ENCODE peak calls at places on chromosomes 1 and 21, in seven cellular contexts. T is HFFc6, N is nephron progenitor cell, M is cardiac fibroblast, K is uterus, E is upper lobe of right lung, P is ovary. X is an unnamed sample.

GRCh38 chr1:96598416-96599168 is 123.0 kb upstream of the PTBP2 start:
- DNase-seq in P (no peak), M (peak; percentile 5), T (no peak), K (no peak), N (no peak), E (no peak), X (peak; percentile 11)

GRCh38 chr1:236575523-236575922 is 28.8 kb downstream of the HEATR1 start:
- DNase-seq in N (no peak), E (no peak), T (peak; percentile 15), M (peak; percentile 64), K (no peak), P (no peak), X (no peak)

GRCh38 chr1:56453016-56453721 is 126.2 kb downstream of the PLPP3 start:
- DNase-seq in K (peak; percentile 52), M (no peak), E (peak; percentile 80), N (no peak), T (no peak), P (no peak), X (no peak)

GRCh38 chr21:28992526-28993292 is at the start of gene LTN1:
- DNase-seq in T (peak; percentile 100), K (peak; percentile 99), M (peak; percentile 100), E (peak; percentile 98), N (peak; percentile 97), P (peak; percentile 99), X (peak; percentile 95)

GRCh38 chr1:46818591-46818990 is 19.7 kb downstream of the CYP4B1 start:
- DNase-seq in P (no peak), N (no peak), M (no peak), K (no peak), T (no peak), E (no peak), X (no peak)

GRCh38 chr1:224098007-224098406 is 15.9 kb upstream of the FBXO28 start:
- DNase-seq in M (no peak), N (no peak), P (no peak), K (no peak), E (no peak), T (no peak), X (no peak)

GRCh38 chr21:42593815-42594157 is 59.6 kb upstream of the PDE9A start:
- DNase-seq in T (no peak), E (no peak), N (no peak), P (no peak), M (no peak), K (no peak), X (no peak)

GRCh38 chr1:155124503-155125463 is 2.9 kb upstream of the EFNA1 start:
- DNase-seq in K (no peak), E (peak; percentile 70), N (no peak), P (no peak), M (peak; percentile 35), T (no peak), X (no peak)

GRCh38 chr1:216314369-216315095 is 108.7 kb downstream of the USH2A start:
- DNase-seq in M (peak; percentile 64), E (no peak), N (no peak), K (no peak), T (no peak), P (no peak), X (no peak)

GRCh38 chr1:72202761-72203160 is 79.6 kb downstream of the NEGR1 start:
- DNase-seq in K (no peak), N (no peak), E (no peak), P (no peak), M (peak; percentile 36), T (peak; percentile 34), X (no peak)

GRCh38 chr1:116008651-116009380 is 32.5 kb downstream of the SLC22A15 start:
- DNase-seq in N (no peak), P (no peak), E (no peak), K (no peak), M (no peak), T (no peak), X (no peak)

GRCh38 chr1:24536391-24536840 is 19.5 kb upstream of the NCMAP start:
- DNase-seq in E (no peak), K (no peak), M (no peak), N (peak; percentile 52), T (no peak), P (no peak), X (no peak)

GRCh38 chr1:102834688-102835320 is 273.5 kb downstream of the COL11A1 start:
- DNase-seq in E (no peak), T (peak; percentile 84), K (no peak), P (no peak), M (peak; percentile 49), N (no peak), X (no peak)

GRCh38 chr1:183051546-183051945 is 28.3 kb downstream of the LAMC1 start:
- DNase-seq in N (no peak), E (no peak), M (no peak), T (no peak), P (no peak), K (no peak), X (no peak)

GRCh38 chr1:29335573-29335972 is 99.3 kb downstream of the PTPRU start:
- DNase-seq in K (no peak), M (no peak), N (no peak), E (no peak), T (no peak), P (no peak), X (no peak)

GRCh38 chr21:45331521-45332257 is 44.0 kb upstream of the POFUT2 start:
- DNase-seq in K (no peak), N (peak; percentile 44), E (peak; percentile 50), P (peak; percentile 35), M (no peak), T (no peak), X (no peak)

GRCh38 chr1:238201992-238202391 is 311.3 kb upstream of the ZP4 start:
- DNase-seq in P (no peak), M (no peak), N (no peak), K (no peak), E (no peak), T (no peak), X (no peak)

GRCh38 chr1:64231153-64231552 is 27.7 kb downstream of the UBE2U start:
- DNase-seq in M (no peak), P (no peak), E (no peak), T (no peak), N (no peak), K (no peak), X (no peak)

GRCh38 chr21:18478513-18478912 is 74.9 kb upstream of the TMPRSS15 start:
- DNase-seq in N (no peak), E (no peak), K (no peak), T (no peak), M (no peak), P (no peak), X (no peak)

GRCh38 chr1:151912973-151913372 is 3.7 kb upstream of the THEM4 start:
- DNase-seq in E (no peak), P (no peak), M (no peak), K (no peak), N (no peak), T (no peak), X (no peak)

GRCh38 chr1:151907363-151908139 is 1.8 kb downstream of the THEM4 start:
- DNase-seq in N (no peak), K (no peak), T (no peak), E (no peak), P (no peak), M (no peak), X (no peak)

GRCh38 chr1:151909167-151910149 is at the start of gene THEM4:
- DNase-seq in T (peak; percentile 94), E (peak; percentile 100), K (peak; percentile 97), M (peak; percentile 97), N (peak; percentile 98), P (peak; percentile 98), X (peak; percentile 96)

GRCh38 chr1:151905070-151905442 is 4.3 kb downstream of the THEM4 start:
- DNase-seq in P (no peak), M (peak; percentile 57), N (no peak), K (no peak), T (no peak), E (no peak), X (no peak)

GRCh38 chr1:151908228-151908691 is 1.1 kb downstream of the THEM4 start:
- DNase-seq in E (no peak), P (no peak), K (no peak), N (peak; percentile 21), M (peak; percentile 40), T (peak; percentile 9), X (no peak)
- TF ChIP-seq CTCF in E (peak; percentile 9), P (no peak), K (no peak), N (no peak), M (no peak), T (peak; percentile 45), X (peak; percentile 15)

DNA sequence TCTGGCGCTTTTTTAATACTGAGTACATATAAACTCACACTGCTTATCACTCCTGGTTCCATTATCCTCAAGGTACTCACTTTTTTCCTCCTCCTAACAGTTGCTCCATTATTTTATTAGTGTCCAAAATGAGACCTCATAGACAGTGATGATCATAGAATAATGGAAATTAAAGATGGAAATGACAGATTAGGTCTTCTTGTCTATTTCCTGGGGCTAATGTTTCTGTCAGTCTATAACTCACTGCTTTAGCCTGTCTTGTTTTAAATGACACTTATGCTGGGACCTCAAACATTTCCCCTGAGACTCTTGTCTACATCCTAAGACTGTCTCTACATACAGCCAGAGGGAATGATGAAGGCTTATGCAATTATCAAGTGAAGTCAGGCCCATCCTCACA is 152.2 kb downstream of the ASTN1 start:
- DNase-seq in T (no peak), N (no peak), P (no peak), E (no peak), M (no peak), K (no peak), X (no peak)
- TF ChIP-seq CTCF in T (no peak), N (no peak), P (no peak), E (no peak), M (no peak), K (no peak), X (no peak)

DNA sequence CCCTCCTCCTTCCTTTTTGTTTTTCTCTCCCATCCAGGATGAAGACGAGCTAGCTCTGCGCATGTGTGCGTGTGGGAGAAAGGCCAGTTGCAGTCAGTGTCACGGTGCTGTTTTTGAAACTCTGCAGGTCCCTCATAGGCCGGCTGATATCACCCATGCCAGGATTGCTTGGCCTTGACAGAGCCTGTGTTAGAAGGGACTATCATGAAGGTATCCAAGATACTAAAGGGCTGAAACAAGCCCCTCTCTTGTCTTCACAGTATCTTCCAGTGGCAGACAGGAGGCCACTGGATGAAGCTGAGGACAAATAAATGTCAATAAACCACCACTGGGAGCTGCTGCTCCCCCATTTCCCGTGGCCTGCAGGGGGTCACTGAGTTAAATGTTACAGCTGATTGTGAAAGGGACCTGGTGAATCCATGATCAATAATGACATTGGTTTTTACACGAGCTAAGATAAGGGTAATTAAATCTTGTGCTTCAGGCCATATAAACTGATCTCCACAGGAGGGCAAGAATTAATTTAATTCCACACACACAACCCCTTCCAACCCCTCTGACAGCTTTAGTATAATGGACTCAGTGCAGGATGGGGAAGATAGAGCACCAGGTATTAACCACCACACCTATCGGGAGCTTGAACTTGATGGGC is 64.6 kb upstream of the TARBP1 start:
- DNase-seq in K (peak; percentile 78), P (peak; percentile 73), E (no peak), T (no peak), M (no peak), N (no peak), X (no peak)
- TF ChIP-seq CTCF in K (no peak), P (peak; percentile 18), E (no peak), T (peak; percentile 21), M (no peak), N (no peak), X (peak; percentile 13)

DNA sequence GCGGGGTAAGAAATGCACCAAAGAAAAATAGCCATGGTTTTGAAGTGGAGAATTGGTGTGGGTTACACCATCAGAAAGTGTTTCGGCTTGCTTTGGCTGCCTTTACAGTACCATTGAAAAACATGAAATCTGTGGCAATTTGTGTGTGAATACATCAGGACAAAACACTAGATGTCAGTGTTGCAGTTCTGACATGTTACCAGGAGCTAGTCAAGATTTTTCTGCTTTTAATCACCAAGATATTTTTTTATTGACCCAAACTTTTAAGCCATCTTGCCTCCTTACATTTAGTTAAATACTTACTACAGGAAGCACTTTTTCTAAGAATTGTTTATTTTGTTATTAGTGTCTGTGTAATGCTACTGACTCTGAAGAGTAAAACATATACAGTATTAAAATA is 14.3 kb downstream of the RRP15 start:
- DNase-seq in E (no peak), P (no peak), M (peak; percentile 80), T (peak; percentile 65), N (no peak), K (no peak), X (no peak)
- TF ChIP-seq CTCF in E (peak; percentile 35), P (no peak), M (peak; percentile 48), T (peak; percentile 80), N (peak; percentile 28), K (no peak), X (peak; percentile 63)